ENCODE peak calls at places on chromosomes 7 and 10, in eight cellular contexts. X, N, M, R, H, Y, P and D are unnamed samples.

GRCh38 chr7:82234457-82235049 is 209.0 kb downstream of the CACNA2D1 start:
- DNase-seq in Y (no peak), P (peak), X (no peak), M (no peak), N (no peak), H (no peak), R (no peak), D (no peak)

GRCh38 chr7:50397320-50397970 is 52.7 kb downstream of the FIGNL1 start:
- DNase-seq in P (no peak), Y (no peak), N (no peak), R (no peak), M (no peak), X (no peak), H (no peak), D (no peak)

GRCh38 chr7:134420509-134421125 is 38.3 kb downstream of the AKR1B1 start:
- DNase-seq in R (no peak), P (peak), N (no peak), X (peak), Y (no peak), H (no peak), M (no peak), D (peak)

GRCh38 chr7:92586403-92586802 is 3.8 kb downstream of the FAM133B start:
- DNase-seq in H (no peak), Y (no peak), P (no peak), N (no peak), R (no peak), M (no peak), X (no peak), D (no peak)

GRCh38 chr7:146185844-146186243 is 69.2 kb downstream of the CNTNAP2 start:
- DNase-seq in X (no peak), Y (no peak), N (no peak), M (no peak), P (no peak), H (no peak), R (no peak), D (no peak)

GRCh38 chr7:151062399-151063211 is 3.2 kb downstream of the SLC4A2 start:
- DNase-seq in M (no peak), H (peak), P (no peak), X (peak), N (no peak), R (no peak), Y (no peak), D (no peak)

GRCh38 chr10:48266528-48266927 is 8.0 kb downstream of the FRMPD2 start:
- DNase-seq in N (no peak), R (no peak), H (no peak), Y (no peak), P (no peak), M (no peak), X (peak), D (no peak)

GRCh38 chr10:58017719-58018367 is 249.9 kb downstream of the IPMK start:
- DNase-seq in M (no peak), Y (no peak), R (no peak), N (no peak), H (no peak), X (no peak), P (peak), D (no peak)

GRCh38 chr7:9307131-9307530 is 873.7 kb downstream of the NXPH1 start:
- DNase-seq in N (no peak), R (no peak), M (no peak), X (no peak), Y (no peak), H (no peak), P (no peak), D (no peak)

GRCh38 chr10:89346264-89346971 is 18.6 kb downstream of the IFIT3 start:
- DNase-seq in M (no peak), Y (no peak), N (no peak), P (peak), H (no peak), X (no peak), R (no peak), D (no peak)

GRCh38 chr10:29811751-29812427 is 177.1 kb upstream of the SVIL start:
- DNase-seq in X (no peak), Y (no peak), H (peak), P (peak), N (no peak), R (no peak), M (peak), D (no peak)

GRCh38 chr7:66952343-66953043 is 31.5 kb downstream of the TMEM248 start:
- DNase-seq in X (no peak), H (no peak), N (no peak), M (no peak), P (peak), R (no peak), Y (no peak), D (no peak)

GRCh38 chr7:91832493-91833045 is 47.9 kb downstream of the MTERF1 start:
- DNase-seq in Y (no peak), P (no peak), N (no peak), X (no peak), M (no peak), H (no peak), R (no peak), D (no peak)

GRCh38 chr7:142248-142955 is 50.0 kb upstream of the FAM20C start:
- DNase-seq in M (peak), Y (no peak), X (no peak), H (peak), R (no peak), N (no peak), P (no peak), D (no peak)

GRCh38 chr7:103140061-103140460 is 8.8 kb downstream of the NAPEPLD start:
- DNase-seq in H (no peak), P (no peak), X (no peak), N (no peak), R (no peak), M (no peak), Y (no peak), D (no peak)

GRCh38 chr10:122637371-122637770 is 62.3 kb downstream of the C10orf120 start:
- DNase-seq in Y (no peak), M (peak), X (no peak), N (no peak), H (peak), R (no peak), P (no peak), D (no peak)

GRCh38 chr10:86110156-86110786 is 256.3 kb downstream of the GRID1 start:
- DNase-seq in X (peak), P (no peak), R (no peak), Y (no peak), N (no peak), H (no peak), M (no peak), D (peak)

GRCh38 chr7:8149222-8149621 is 112.7 kb downstream of the ICA1 start:
- DNase-seq in H (no peak), X (no peak), R (no peak), M (no peak), N (no peak), Y (no peak), P (peak), D (no peak)

GRCh38 chr10:73591935-73592699 is 975 bp upstream of the USP54 start:
- DNase-seq in Y (no peak), X (no peak), N (peak), R (no peak), M (peak), H (peak), P (no peak), D (no peak)

GRCh38 chr10:17051851-17052250 is 77.8 kb downstream of the CUBN start:
- DNase-seq in M (no peak), R (no peak), X (no peak), P (no peak), Y (no peak), H (no peak), N (no peak), D (no peak)

GRCh38 chr10:5573968-5574641 is 49.3 kb downstream of the CALML3 start:
- DNase-seq in Y (no peak), X (no peak), N (no peak), H (no peak), P (no peak), M (no peak), R (no peak), D (no peak)

GRCh38 chr10:28600056-28600455 is 67.1 kb downstream of the WAC start:
- DNase-seq in Y (no peak), R (no peak), X (no peak), M (no peak), P (no peak), N (no peak), H (no peak), D (no peak)

DNA sequence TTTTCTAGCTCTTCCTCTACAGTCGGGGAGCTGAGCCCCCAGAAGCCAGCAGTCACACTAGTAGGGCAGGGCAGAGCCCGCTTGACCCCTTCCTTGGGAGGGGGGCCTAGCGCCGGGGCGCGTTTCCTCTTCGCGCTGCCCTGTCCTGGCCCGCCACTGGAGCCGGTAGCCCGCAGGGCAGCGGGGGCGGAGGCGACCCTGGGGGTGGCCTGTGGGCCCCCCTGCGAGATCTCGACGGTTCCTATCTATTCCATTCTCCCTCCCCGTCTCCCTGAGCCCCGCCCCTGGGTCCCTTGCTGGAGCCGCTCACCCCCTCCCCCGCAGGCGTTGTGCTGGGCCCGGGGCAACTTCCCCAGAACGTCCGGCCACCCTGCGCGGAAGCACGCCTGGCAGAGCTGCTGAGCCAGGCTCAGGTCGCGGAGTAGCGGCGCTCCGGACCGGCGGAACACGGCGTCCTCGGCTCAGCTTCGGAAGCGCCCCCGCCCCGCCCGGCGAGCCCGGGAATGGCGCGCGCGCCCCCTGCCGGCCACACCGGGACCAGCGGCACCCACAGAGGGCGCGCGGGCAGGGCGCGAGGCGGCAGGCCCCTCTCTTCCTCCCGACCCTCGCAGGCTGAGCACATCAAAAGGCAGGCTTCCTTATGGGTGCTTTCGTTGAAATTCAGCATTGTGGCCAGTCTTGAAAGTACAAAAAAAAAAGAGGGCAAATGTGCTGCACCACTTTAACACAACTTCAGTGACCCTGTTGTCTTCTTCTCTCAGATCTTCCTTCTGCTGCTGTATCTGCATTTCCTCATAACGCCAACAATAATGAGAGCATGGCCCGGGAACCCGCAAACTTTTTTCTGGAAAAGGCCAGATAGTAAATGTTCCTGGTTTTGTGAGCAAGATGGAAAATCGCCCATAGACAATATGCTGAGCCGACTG is 327.6 kb downstream of the TNS3 start:
- DNase-seq in H (peak), N (peak), P (peak), M (peak), Y (no peak), X (peak), R (no peak), D (peak)
- TF ChIP-seq POLR2A in H (peak), N (no peak), P (no peak), M (no peak), Y (no peak), X (no peak), R (peak), D (no peak)

GRCh38 chr7:149225656-149226055 is 13.8 kb upstream of the ZNF212 start:
- DNase-seq in X (no peak), N (no peak), M (no peak), H (no peak), Y (no peak), P (no peak), R (no peak), D (no peak)
- TF ChIP-seq POLR2A in X (no peak), N (no peak), M (no peak), H (no peak), Y (no peak), P (no peak), R (no peak), D (no peak)

DNA sequence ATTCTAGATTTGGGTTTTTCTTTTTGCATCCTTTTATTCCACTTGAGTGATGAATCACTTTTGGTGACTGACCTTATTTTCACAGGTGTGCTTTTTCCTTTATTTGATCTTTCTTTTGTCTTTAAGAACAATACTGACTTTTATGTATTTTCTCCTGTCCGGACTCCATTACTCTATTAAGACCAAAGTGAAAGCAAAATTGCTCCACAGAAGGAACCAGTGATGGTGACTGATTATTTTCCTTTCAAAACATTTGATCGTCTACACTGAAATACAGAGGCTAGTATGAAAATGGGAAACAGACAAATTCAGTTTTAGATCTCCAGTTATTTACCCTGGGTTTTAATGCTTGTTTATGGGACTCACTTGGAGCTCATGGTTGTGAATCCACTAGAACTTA is 15.5 kb downstream of the EXOC4 start:
- DNase-seq in Y (no peak), X (no peak), M (no peak), P (peak), N (no peak), H (no peak), R (no peak), D (no peak)
- TF ChIP-seq POLR2A in Y (no peak), X (no peak), M (no peak), P (no peak), N (no peak), H (no peak), R (no peak), D (no peak)

DNA sequence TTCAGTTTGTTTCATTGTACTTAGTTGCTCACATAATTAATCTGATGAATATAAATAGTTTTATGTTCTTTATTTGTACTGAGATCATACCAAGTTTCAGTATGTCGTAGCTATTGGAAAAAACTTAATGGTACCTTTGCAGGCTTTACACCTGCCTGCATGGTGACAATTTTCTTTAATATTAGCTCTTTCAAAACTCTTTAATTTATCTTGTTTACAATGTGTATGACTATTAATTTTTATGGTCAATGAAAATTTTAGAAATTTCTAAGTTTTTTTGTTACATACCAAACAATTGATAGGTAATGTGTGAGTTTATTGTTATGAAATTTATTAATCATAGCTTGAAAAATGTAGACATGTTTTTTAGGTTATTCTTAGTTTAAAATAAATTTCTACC is 4.0 kb downstream of the DYNC2I1 start:
- DNase-seq in M (no peak), N (no peak), R (no peak), H (no peak), Y (no peak), P (no peak), X (no peak), D (no peak)
- TF ChIP-seq POLR2A in M (no peak), N (no peak), R (no peak), H (no peak), Y (no peak), P (no peak), X (no peak), D (no peak)

GRCh38 chr10:98971464-98971863 is 264.2 kb downstream of the HPSE2 start:
- DNase-seq in P (no peak), M (no peak), X (no peak), R (no peak), H (no peak), N (no peak), Y (no peak), D (no peak)
- TF ChIP-seq POLR2A in P (no peak), M (no peak), X (no peak), R (no peak), H (no peak), N (no peak), Y (no peak), D (no peak)

DNA sequence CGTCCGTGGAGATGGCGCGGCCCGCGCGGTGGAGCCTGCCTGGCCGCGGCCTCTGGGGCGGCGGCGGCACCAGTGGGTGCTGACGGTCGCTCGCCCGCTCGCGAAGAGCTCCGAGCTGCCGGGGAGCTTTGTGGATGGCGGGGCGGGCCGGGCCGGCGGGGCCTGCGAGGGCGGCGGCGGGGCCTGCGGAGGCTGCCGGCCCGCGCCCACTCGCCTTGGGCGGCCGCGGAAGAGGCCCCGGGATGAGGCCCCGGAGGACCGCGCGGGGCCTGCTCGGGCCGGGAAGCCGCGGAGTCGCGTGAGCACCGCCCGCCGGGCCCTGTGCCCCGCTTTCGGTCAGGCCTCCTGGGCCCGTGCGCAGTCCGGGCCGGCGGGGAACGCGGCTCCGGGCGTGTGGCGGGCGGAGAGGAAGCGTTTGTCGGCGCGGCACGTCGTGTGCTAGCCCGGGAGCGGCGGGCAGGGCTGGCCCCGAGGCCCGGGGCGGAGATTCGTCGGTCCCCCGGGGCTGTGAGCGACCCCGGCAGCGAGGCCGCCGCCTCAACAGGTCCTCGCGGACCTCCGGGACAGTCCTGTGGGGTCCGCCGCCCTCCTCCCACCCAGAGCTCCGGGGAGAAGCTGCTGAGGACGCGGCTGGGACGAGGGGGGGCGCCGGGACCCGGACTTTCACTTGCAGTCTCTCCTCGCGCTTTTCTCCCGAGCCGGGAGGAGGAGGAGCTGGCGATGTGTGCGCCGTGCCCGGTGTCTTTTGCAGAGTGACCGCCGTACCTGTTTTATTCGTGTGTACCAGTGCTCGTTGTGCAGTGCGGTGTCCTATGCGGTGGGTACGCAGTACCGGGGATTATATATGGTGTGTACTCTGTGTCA is 578 bp downstream of the ZMYND11 start:
- DNase-seq in Y (no peak), X (peak), N (peak), R (no peak), P (peak), M (peak), H (peak), D (peak)
- TF ChIP-seq POLR2A in Y (no peak), X (peak), N (peak), R (no peak), P (peak), M (no peak), H (no peak), D (no peak)

DNA sequence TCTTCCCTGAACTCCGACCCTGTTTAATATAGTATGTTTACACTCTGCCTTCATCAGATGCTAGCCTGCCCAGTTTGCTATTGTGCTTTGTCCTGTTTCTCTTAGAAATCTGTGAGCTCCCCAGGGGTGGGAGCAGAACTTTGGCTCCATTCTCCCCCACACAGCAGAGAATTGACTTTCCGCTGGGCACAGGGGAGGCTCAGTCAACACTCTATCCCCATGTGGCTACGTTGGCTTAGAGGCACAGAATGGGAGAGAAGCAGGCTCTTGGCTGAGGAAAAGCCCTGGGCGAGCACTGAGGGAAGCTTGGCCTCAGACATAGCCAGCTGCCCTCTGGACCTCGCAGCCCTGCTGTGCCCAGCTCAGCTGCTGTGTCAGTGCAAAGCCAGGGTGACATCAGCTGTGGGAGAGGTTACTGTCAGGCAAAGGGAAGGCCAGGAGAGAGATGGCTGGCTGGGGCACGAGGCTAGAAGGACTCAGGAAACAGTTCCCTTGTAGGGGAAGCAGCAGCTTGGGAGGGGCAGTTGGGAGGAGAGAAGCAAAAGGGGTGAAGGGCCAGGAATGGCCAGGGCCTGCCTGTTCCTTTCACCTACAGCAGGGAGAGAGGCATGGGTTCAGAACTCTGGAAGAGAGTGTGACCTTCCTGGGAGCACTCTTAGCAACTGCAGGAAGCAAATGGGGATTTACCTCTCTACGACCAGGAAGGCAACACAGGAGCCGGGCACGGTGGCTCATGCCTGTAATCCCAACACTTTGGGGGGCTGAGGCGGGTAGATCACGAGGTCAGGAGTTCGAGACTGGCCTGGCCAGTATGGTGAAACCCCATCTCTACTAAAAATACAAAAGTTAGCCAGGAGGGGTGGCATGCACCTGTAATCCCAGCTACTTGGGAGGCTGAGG is 5.8 kb upstream of the SCD start:
- DNase-seq in P (no peak), X (no peak), N (no peak), H (no peak), R (no peak), M (no peak), Y (no peak), D (no peak)
- TF ChIP-seq POLR2A in P (no peak), X (no peak), N (no peak), H (no peak), R (no peak), M (no peak), Y (no peak), D (no peak)

GRCh38 chr7:93873998-93874574 is 16.5 kb downstream of the TFPI2 start:
- DNase-seq in H (no peak), R (no peak), M (no peak), Y (no peak), X (no peak), P (no peak), N (no peak), D (no peak)
- TF ChIP-seq POLR2A in H (no peak), R (no peak), M (no peak), Y (no peak), X (no peak), P (no peak), N (no peak), D (no peak)

GRCh38 chr10:75109459-75109778 is 2.0 kb upstream of the SAMD8 start:
- DNase-seq in R (no peak), H (no peak), Y (no peak), N (no peak), M (no peak), X (peak), P (no peak), D (peak)

GRCh38 chr10:75108684-75109458 is 2.6 kb upstream of the SAMD8 start:
- DNase-seq in R (no peak), H (no peak), Y (no peak), M (peak), X (peak), P (no peak), N (no peak), D (peak)

GRCh38 chr10:75111906-75112703 is 649 bp downstream of the SAMD8 start:
- DNase-seq in Y (no peak), X (peak), N (no peak), M (peak), R (no peak), P (peak), H (peak), D (peak)

GRCh38 chr10:75110006-75110632 is 1.3 kb upstream of the SAMD8 start:
- DNase-seq in Y (no peak), N (no peak), X (peak), P (no peak), H (no peak), M (peak), R (no peak), D (peak)

GRCh38 chr10:75111367-75111905 is at the start of gene SAMD8:
- DNase-seq in R (peak), M (peak), Y (no peak), N (peak), X (peak), H (peak), P (peak), D (peak)
- TF ChIP-seq POLR2A in R (peak), M (peak), Y (no peak), N (no peak), X (peak), H (peak), P (no peak), D (peak)